ENCODE peak calls at places on chromosome 18, in ten cellular contexts. One of them, this sample, is unnamed.

GRCh38 chr18:67265464-67266245 is 250.9 kb downstream of the DSEL start:
- DNase-seq in omental fat pad: no peak
- DNase-seq in GM10248: no peak
- DNase-seq in A673: no peak
- DNase-seq in testis: no peak
- DNase-seq in fibroblast of villous mesenchyme: peak
- DNase-seq in glutamatergic neuron: no peak
- DNase-seq in adrenal gland: no peak
- DNase-seq in GM12864: no peak
- DNase-seq in psoas muscle: no peak
- DNase-seq in this sample: no peak

GRCh38 chr18:53944721-53945120 is 279.7 kb downstream of the MBD2 start:
- DNase-seq in GM12864: no peak
- DNase-seq in fibroblast of villous mesenchyme: no peak
- DNase-seq in omental fat pad: no peak
- DNase-seq in adrenal gland: no peak
- DNase-seq in A673: no peak
- DNase-seq in psoas muscle: no peak
- DNase-seq in GM10248: no peak
- DNase-seq in testis: peak
- DNase-seq in glutamatergic neuron: peak
- DNase-seq in this sample: no peak

GRCh38 chr18:57859314-57859713 is 56.2 kb upstream of the ATP8B1 start:
- DNase-seq in GM10248: peak
- DNase-seq in glutamatergic neuron: no peak
- DNase-seq in adrenal gland: peak
- DNase-seq in A673: peak
- DNase-seq in testis: no peak
- DNase-seq in omental fat pad: no peak
- DNase-seq in GM12864: no peak
- DNase-seq in fibroblast of villous mesenchyme: peak
- DNase-seq in psoas muscle: no peak
- DNase-seq in this sample: no peak

GRCh38 chr18:68494802-68495560 is 219.9 kb downstream of the TMX3 start:
- DNase-seq in A673: peak
- DNase-seq in psoas muscle: no peak
- DNase-seq in testis: no peak
- DNase-seq in GM10248: no peak
- DNase-seq in GM12864: no peak
- DNase-seq in omental fat pad: no peak
- DNase-seq in glutamatergic neuron: no peak
- DNase-seq in adrenal gland: no peak
- DNase-seq in fibroblast of villous mesenchyme: peak
- DNase-seq in this sample: no peak

GRCh38 chr18:23998811-23999210 is 15.7 kb upstream of the TTC39C start:
- DNase-seq in GM12864: no peak
- DNase-seq in glutamatergic neuron: no peak
- DNase-seq in GM10248: no peak
- DNase-seq in psoas muscle: no peak
- DNase-seq in fibroblast of villous mesenchyme: no peak
- DNase-seq in testis: no peak
- DNase-seq in A673: no peak
- DNase-seq in adrenal gland: no peak
- DNase-seq in omental fat pad: no peak
- DNase-seq in this sample: no peak

GRCh38 chr18:60978338-60978737 is 354.9 kb upstream of the CDH20 start:
- DNase-seq in A673: peak
- DNase-seq in psoas muscle: no peak
- DNase-seq in fibroblast of villous mesenchyme: peak
- DNase-seq in adrenal gland: peak
- DNase-seq in GM12864: no peak
- DNase-seq in GM10248: no peak
- DNase-seq in testis: no peak
- DNase-seq in glutamatergic neuron: no peak
- DNase-seq in omental fat pad: no peak
- DNase-seq in this sample: no peak

GRCh38 chr18:59662008-59662701 is 35.1 kb downstream of the CCBE1 start:
- DNase-seq in testis: no peak
- DNase-seq in glutamatergic neuron: no peak
- DNase-seq in psoas muscle: no peak
- DNase-seq in GM12864: no peak
- DNase-seq in A673: no peak
- DNase-seq in omental fat pad: no peak
- DNase-seq in adrenal gland: peak
- DNase-seq in fibroblast of villous mesenchyme: no peak
- DNase-seq in GM10248: no peak
- DNase-seq in this sample: no peak

GRCh38 chr18:10442551-10442971 is 11.9 kb upstream of the APCDD1 start:
- DNase-seq in testis: no peak
- DNase-seq in omental fat pad: no peak
- DNase-seq in fibroblast of villous mesenchyme: peak
- DNase-seq in A673: peak
- DNase-seq in GM12864: no peak
- DNase-seq in GM10248: no peak
- DNase-seq in adrenal gland: no peak
- DNase-seq in glutamatergic neuron: no peak
- DNase-seq in psoas muscle: no peak
- DNase-seq in this sample: no peak

GRCh38 chr18:24054130-24054529 is 39.6 kb downstream of the TTC39C start:
- DNase-seq in GM12864: no peak
- DNase-seq in fibroblast of villous mesenchyme: no peak
- DNase-seq in GM10248: no peak
- DNase-seq in A673: no peak
- DNase-seq in adrenal gland: no peak
- DNase-seq in psoas muscle: no peak
- DNase-seq in omental fat pad: no peak
- DNase-seq in glutamatergic neuron: no peak
- DNase-seq in testis: no peak
- DNase-seq in this sample: no peak

DNA sequence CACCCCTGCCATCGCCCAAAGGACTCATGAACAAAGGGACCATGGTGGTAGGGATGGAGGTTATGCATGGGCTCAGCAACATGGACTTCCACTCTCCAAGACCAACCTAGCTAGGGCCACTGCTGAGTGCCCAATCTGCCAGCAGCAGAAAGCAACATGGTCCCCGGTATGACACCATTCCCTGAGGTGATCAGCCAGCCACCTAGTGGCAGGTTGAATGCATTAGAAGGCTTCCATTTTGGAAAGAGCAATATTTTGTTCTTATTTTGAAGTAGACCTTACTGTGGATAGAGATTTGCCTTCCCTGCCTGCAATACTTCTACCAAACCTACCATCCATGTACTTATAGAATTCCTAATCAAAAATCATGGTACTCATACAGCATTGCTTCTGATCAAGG is 99.8 kb downstream of the METTL4 start:
- DNase-seq in adrenal gland: no peak
- DNase-seq in psoas muscle: no peak
- DNase-seq in omental fat pad: no peak
- DNase-seq in fibroblast of villous mesenchyme: no peak
- DNase-seq in GM12864: no peak
- DNase-seq in A673: no peak
- DNase-seq in testis: no peak
- DNase-seq in glutamatergic neuron: no peak
- DNase-seq in GM10248: no peak
- DNase-seq in this sample: no peak
- TF ChIP-seq CTCF in adrenal gland: no peak
- TF ChIP-seq CTCF in psoas muscle: no peak
- TF ChIP-seq CTCF in omental fat pad: no peak
- TF ChIP-seq CTCF in fibroblast of villous mesenchyme: peak
- TF ChIP-seq CTCF in GM12864: peak
- TF ChIP-seq CTCF in A673: peak
- TF ChIP-seq CTCF in testis: no peak
- TF ChIP-seq CTCF in glutamatergic neuron: peak
- TF ChIP-seq CTCF in GM10248: peak
- TF ChIP-seq CTCF in this sample: peak

GRCh38 chr18:79963658-79964329 is 649 bp upstream of the HSBP1L1 start:
- DNase-seq in GM12864: no peak
- DNase-seq in adrenal gland: no peak
- DNase-seq in fibroblast of villous mesenchyme: no peak
- DNase-seq in omental fat pad: peak
- DNase-seq in GM10248: no peak
- DNase-seq in testis: no peak
- DNase-seq in psoas muscle: no peak
- DNase-seq in glutamatergic neuron: no peak
- DNase-seq in A673: no peak
- DNase-seq in this sample: no peak

GRCh38 chr18:79962835-79963657 is 1.4 kb upstream of the HSBP1L1 start:
- DNase-seq in testis: no peak
- DNase-seq in A673: no peak
- DNase-seq in adrenal gland: no peak
- DNase-seq in GM12864: peak
- DNase-seq in glutamatergic neuron: no peak
- DNase-seq in omental fat pad: peak
- DNase-seq in psoas muscle: no peak
- DNase-seq in GM10248: peak
- DNase-seq in fibroblast of villous mesenchyme: no peak
- DNase-seq in this sample: no peak

GRCh38 chr18:79962311-79962710 is 2.1 kb upstream of the HSBP1L1 start:
- DNase-seq in A673: no peak
- DNase-seq in psoas muscle: no peak
- DNase-seq in glutamatergic neuron: no peak
- DNase-seq in omental fat pad: no peak
- DNase-seq in adrenal gland: no peak
- DNase-seq in testis: no peak
- DNase-seq in GM12864: no peak
- DNase-seq in GM10248: no peak
- DNase-seq in fibroblast of villous mesenchyme: peak
- DNase-seq in this sample: no peak

GRCh38 chr18:79965119-79965902 is 868 bp downstream of the HSBP1L1 start:
- DNase-seq in GM12864: no peak
- DNase-seq in GM10248: no peak
- DNase-seq in psoas muscle: no peak
- DNase-seq in omental fat pad: peak
- DNase-seq in A673: peak
- DNase-seq in testis: no peak
- DNase-seq in adrenal gland: peak
- DNase-seq in fibroblast of villous mesenchyme: peak
- DNase-seq in glutamatergic neuron: peak
- DNase-seq in this sample: no peak

DNA sequence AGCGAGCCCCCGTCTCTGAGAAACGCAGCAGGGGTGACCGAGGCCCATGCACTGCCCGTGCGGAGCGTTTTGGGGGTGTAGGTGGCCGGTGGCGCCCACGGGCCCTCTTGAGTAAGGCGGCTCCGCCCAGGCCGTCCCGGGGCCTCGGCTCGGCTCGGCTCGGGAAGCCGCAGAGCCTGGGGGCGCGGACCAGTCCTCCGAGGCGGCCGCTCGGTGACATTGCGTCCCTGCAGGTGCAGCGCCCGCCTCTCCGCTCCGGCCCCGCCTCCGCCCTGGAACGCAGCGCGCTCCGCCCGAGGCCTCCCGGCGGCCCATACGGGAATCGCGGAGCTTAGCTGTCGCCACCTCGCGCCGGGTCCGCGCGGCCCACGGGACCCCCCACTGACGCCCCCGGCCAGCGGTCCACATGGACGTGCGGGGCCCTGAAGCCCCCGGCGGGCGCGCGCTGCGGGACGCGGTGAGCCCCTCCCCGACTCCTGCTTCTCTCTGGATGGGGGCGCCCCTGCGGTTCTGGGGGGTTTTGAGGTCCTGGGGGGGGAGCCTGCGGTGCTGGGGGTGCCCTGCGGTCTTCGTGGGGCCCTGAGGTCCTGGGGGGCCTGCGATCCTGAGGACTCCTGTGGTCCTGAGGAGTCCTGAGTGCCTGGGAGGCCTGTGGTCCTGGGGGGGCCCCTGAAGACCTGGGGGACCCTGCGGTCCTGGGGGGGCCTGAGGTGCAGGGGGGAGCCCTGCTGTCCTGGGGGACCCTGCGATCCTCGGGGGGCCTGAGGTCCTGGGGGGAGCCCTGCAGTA is at the start of gene HSBP1L1:
- DNase-seq in omental fat pad: peak
- DNase-seq in GM12864: no peak
- DNase-seq in psoas muscle: peak
- DNase-seq in fibroblast of villous mesenchyme: peak
- DNase-seq in testis: peak
- DNase-seq in A673: peak
- DNase-seq in adrenal gland: peak
- DNase-seq in glutamatergic neuron: peak
- DNase-seq in GM10248: peak
- DNase-seq in this sample: no peak
- TF ChIP-seq CTCF in omental fat pad: no peak
- TF ChIP-seq CTCF in GM12864: peak
- TF ChIP-seq CTCF in psoas muscle: peak
- TF ChIP-seq CTCF in fibroblast of villous mesenchyme: peak
- TF ChIP-seq CTCF in testis: no peak
- TF ChIP-seq CTCF in A673: no peak
- TF ChIP-seq CTCF in adrenal gland: peak
- TF ChIP-seq CTCF in glutamatergic neuron: no peak
- TF ChIP-seq CTCF in GM10248: peak
- TF ChIP-seq CTCF in this sample: peak

DNA sequence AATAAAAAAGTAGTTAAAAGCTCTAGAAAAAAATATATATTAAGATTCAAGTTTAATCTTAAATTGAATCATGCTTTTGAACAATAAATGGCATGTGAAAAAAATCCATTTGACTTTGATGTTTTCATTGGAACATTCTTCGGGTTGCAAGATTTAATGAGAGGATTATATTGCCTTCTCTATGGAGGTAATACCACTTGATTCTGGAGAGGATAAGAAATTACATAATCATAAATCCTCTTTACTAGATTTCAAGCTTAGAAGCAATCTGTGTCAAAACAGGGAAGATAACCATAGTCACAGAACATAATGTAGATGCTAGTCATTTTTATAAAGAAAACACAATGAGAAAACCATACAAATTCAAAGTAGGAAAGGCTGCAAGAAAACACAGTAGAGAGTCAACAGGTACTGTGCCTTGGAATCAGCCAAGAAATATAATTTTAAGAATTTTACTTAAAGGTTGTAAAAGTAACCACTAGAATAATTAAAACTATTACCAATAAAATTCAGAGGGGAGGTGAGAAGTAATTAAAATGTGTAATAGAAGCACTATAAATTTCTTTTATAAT is 18.7 kb upstream of the MAPRE2 start:
- DNase-seq in adrenal gland: no peak
- DNase-seq in omental fat pad: no peak
- DNase-seq in GM12864: no peak
- DNase-seq in glutamatergic neuron: no peak
- DNase-seq in psoas muscle: no peak
- DNase-seq in testis: no peak
- DNase-seq in A673: no peak
- DNase-seq in fibroblast of villous mesenchyme: no peak
- DNase-seq in GM10248: no peak
- DNase-seq in this sample: no peak
- TF ChIP-seq CTCF in adrenal gland: no peak
- TF ChIP-seq CTCF in omental fat pad: no peak
- TF ChIP-seq CTCF in GM12864: no peak
- TF ChIP-seq CTCF in glutamatergic neuron: no peak
- TF ChIP-seq CTCF in psoas muscle: no peak
- TF ChIP-seq CTCF in testis: no peak
- TF ChIP-seq CTCF in A673: no peak
- TF ChIP-seq CTCF in fibroblast of villous mesenchyme: no peak
- TF ChIP-seq CTCF in GM10248: no peak
- TF ChIP-seq CTCF in this sample: no peak

DNA sequence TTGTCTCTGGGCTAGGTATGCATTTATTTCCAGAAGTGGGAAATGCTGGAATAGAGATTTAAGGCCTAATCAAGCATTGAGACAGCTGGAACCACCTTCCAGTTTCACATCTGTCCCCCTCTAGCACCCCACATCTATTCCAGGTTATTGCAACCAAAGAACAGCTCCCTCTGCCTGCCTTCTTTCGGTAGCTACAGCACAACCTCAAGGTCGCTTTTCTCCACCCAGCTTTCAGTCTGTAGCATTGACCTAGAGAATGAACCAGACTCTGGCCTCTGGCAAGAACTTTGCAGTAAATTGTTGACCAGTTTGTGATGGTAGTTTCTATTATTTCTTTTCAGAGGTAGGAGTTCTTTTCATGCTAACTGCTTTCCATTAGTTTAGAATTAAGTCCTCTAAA is 484.2 kb downstream of the DLGAP1 start:
- DNase-seq in GM12864: no peak
- DNase-seq in psoas muscle: no peak
- DNase-seq in A673: no peak
- DNase-seq in glutamatergic neuron: no peak
- DNase-seq in testis: peak
- DNase-seq in omental fat pad: no peak
- DNase-seq in fibroblast of villous mesenchyme: no peak
- DNase-seq in GM10248: no peak
- DNase-seq in adrenal gland: peak
- DNase-seq in this sample: no peak
- TF ChIP-seq CTCF in GM12864: no peak
- TF ChIP-seq CTCF in psoas muscle: no peak
- TF ChIP-seq CTCF in A673: peak
- TF ChIP-seq CTCF in glutamatergic neuron: no peak
- TF ChIP-seq CTCF in testis: peak
- TF ChIP-seq CTCF in omental fat pad: no peak
- TF ChIP-seq CTCF in fibroblast of villous mesenchyme: no peak
- TF ChIP-seq CTCF in GM10248: no peak
- TF ChIP-seq CTCF in adrenal gland: peak
- TF ChIP-seq CTCF in this sample: no peak